ENCODE peak calls at places on chromosomes 3 and 15, in five cellular contexts. Q is stimulated activated naive CD8-positive, alpha-beta T cell treated with anti-CD3 and anti-CD28 coated beads, Interleukin-15, Interleukin-2, amounts not matched to agents 100 U/mL and 50 U/mL, for 24 hours; J is NCI-H1694 treated with DMSO at 0.1 percent for 48 hours; F is NCI-H1417; P is left colon. D is an unnamed sample.

GRCh38 chr3:58141766-58142345 is 68.9 kb downstream of the DNASE1L3 start:
- DNase-seq in J (no peak), Q (no peak), F (no peak), P (no peak), D (no peak)

GRCh38 chr15:74378853-74379252 is 11.4 kb upstream of the CYP11A1 start:
- DNase-seq in F (no peak), P (no peak), Q (peak; percentile 83), J (no peak), D (no peak)

GRCh38 chr15:40274350-40275274 is 8.3 kb downstream of the ANKRD63 start:
- DNase-seq in J (peak; percentile 58), P (peak; percentile 87), F (peak; percentile 61), Q (peak; percentile 92), D (peak; percentile 85)

GRCh38 chr15:39273805-39274411 is 307.0 kb upstream of the THBS1 start:
- DNase-seq in J (no peak), P (no peak), F (no peak), Q (no peak), D (no peak)

GRCh38 chr3:156160653-156161052 is 40.3 kb downstream of the KCNAB1 start:
- DNase-seq in Q (no peak), P (no peak), F (peak; percentile 55), J (peak; percentile 57), D (no peak)

GRCh38 chr15:28169361-28169760 is 70.2 kb upstream of the OCA2 start:
- DNase-seq in P (no peak), Q (no peak), F (no peak), J (no peak), D (no peak)

GRCh38 chr3:103181175-103181574 is 746.4 kb downstream of the ZPLD1 start:
- DNase-seq in P (no peak), F (no peak), Q (no peak), J (no peak), D (no peak)

GRCh38 chr3:140035856-140036255 is 100.9 kb downstream of the CLSTN2 start:
- DNase-seq in Q (no peak), J (no peak), P (no peak), F (peak; percentile 63), D (no peak)

GRCh38 chr3:126672741-126673140 is 17.8 kb upstream of the TXNRD3 start:
- DNase-seq in J (no peak), P (no peak), F (no peak), Q (no peak), D (no peak)

GRCh38 chr3:183808355-183808754 is 17.0 kb downstream of the MAP6D1 start:
- DNase-seq in F (no peak), Q (no peak), P (no peak), J (no peak), D (no peak)

GRCh38 chr3:126970101-126970500 is 12.8 kb upstream of the PLXNA1 start:
- DNase-seq in F (no peak), Q (no peak), P (no peak), J (no peak), D (no peak)

GRCh38 chr3:24192004-24192403 is 246.9 kb downstream of the NR1D2 start:
- DNase-seq in Q (no peak), J (no peak), P (no peak), F (peak; percentile 48), D (no peak)

GRCh38 chr3:43231276-43232000 is 54.9 kb upstream of the SNRK start:
- DNase-seq in J (no peak), Q (no peak), F (no peak), P (no peak), D (no peak)

GRCh38 chr15:53522878-53523455 is 236.5 kb downstream of the WDR72 start:
- DNase-seq in F (peak; percentile 80), Q (no peak), J (no peak), P (no peak), D (no peak)

GRCh38 chr3:164040991-164041390 is 1037.3 kb downstream of the SI start:
- DNase-seq in P (no peak), J (no peak), F (no peak), Q (no peak), D (no peak)

GRCh38 chr3:86702381-86702958 is 288.5 kb downstream of the VGLL3 start:
- DNase-seq in P (no peak), F (no peak), Q (no peak), J (no peak), D (no peak)

GRCh38 chr3:45319231-45320085 is 68.9 kb upstream of the LARS2 start:
- DNase-seq in F (no peak), J (no peak), Q (no peak), P (no peak), D (no peak)

GRCh38 chr3:54432975-54433374 is 310.6 kb downstream of the CACNA2D3 start:
- DNase-seq in J (no peak), P (no peak), F (no peak), Q (no peak), D (no peak)

GRCh38 chr3:186221733-186222378 is 113.0 kb upstream of the ETV5 start:
- DNase-seq in P (no peak), Q (no peak), F (no peak), J (no peak), D (no peak)

GRCh38 chr3:66098436-66098835 is 59.7 kb upstream of the MAGI1 start:
- DNase-seq in P (no peak), J (no peak), F (no peak), Q (no peak), D (no peak)

GRCh38 chr3:49021813-49022720 is at the start of gene NDUFAF3:
- DNase-seq in J (peak; percentile 36), Q (peak; percentile 96), P (peak; percentile 94), F (peak; percentile 94), D (peak; percentile 90)

GRCh38 chr3:186979837-186980236 is 49.5 kb downstream of the ST6GAL1 start:
- DNase-seq in P (no peak), Q (no peak), F (no peak), J (no peak), D (no peak)

GRCh38 chr3:154023148-154023547 is 98.0 kb upstream of the ARHGEF26 start:
- DNase-seq in Q (no peak), J (no peak), F (no peak), P (no peak), D (no peak)

GRCh38 chr15:53384417-53384816 is 375.0 kb downstream of the WDR72 start:
- DNase-seq in Q (no peak), J (no peak), F (no peak), P (peak; percentile 44), D (no peak)

GRCh38 chr15:90869601-90870353 is 1.4 kb downstream of the FURIN start:
- DNase-seq in J (no peak), Q (peak; percentile 78), F (peak; percentile 63), P (peak; percentile 66), D (no peak)

GRCh38 chr15:97521894-97522293 is 438.6 kb upstream of the ARRDC4 start:
- DNase-seq in Q (no peak), F (no peak), P (no peak), J (no peak), D (no peak)

GRCh38 chr3:127192576-127193232 is at the start of gene PRR23E:
- DNase-seq in P (no peak), F (no peak), Q (no peak), J (no peak), D (no peak)

GRCh38 chr3:160583451-160583850 is 18.1 kb upstream of the KPNA4 start:
- DNase-seq in J (no peak), F (no peak), Q (no peak), P (no peak), D (no peak)

GRCh38 chr15:79960502-79961217 is 10.3 kb downstream of the BCL2A1 start:
- DNase-seq in P (no peak), Q (no peak), F (no peak), J (no peak), D (no peak)

GRCh38 chr15:72492733-72493132 is 18.6 kb downstream of the ARIH1 start:
- DNase-seq in P (no peak), Q (no peak), F (no peak), J (no peak), D (no peak)

GRCh38 chr3:172390792-172391191 is 57.5 kb downstream of the GHSR start:
- DNase-seq in P (no peak), F (no peak), J (no peak), Q (no peak), D (no peak)

GRCh38 chr3:40841570-40842109 is 316.9 kb downstream of the ZNF621 start:
- DNase-seq in F (no peak), Q (no peak), P (no peak), J (no peak), D (no peak)

GRCh38 chr3:186998937-186999368 is 68.6 kb downstream of the ST6GAL1 start:
- DNase-seq in J (no peak), P (no peak), F (no peak), Q (no peak), D (no peak)

GRCh38 chr3:32780735-32781210 is 37.0 kb upstream of the TRIM71 start:
- DNase-seq in Q (peak; percentile 35), P (peak; percentile 43), J (no peak), F (no peak), D (no peak)

D was measured in stimulated activated CD4-positive, alpha-beta T cell treated with anti-CD3 and anti-CD28 coated beads, Interleukin-1b, Interleukin-23, amount 100 ng/mL, for 4 hours.